ENCODE peak calls at places on chromosome 5, in six cellular contexts. H is CD8-positive, alpha-beta T cell; L is uterus; W is mammary epithelial cell; P is CD8-positive, alpha-beta memory T cell; X is tibial nerve. O is an unnamed sample.
A peak's percentile ranks its signal among the peaks of the same experiment; 100 is the strongest.

GRCh38 chr5:93594591-93595419 is 11.8 kb downstream of the NR2F1 start:
- DNase-seq in H (no peak), L (no peak), X (no peak), W (no peak), P (no peak), O (no peak)

GRCh38 chr5:170117736-170118135 is 12.0 kb downstream of the FOXI1 start:
- DNase-seq in L (no peak), H (no peak), P (no peak), X (no peak), W (no peak), O (no peak)

GRCh38 chr5:102853680-102854079 is 98.6 kb downstream of the PAM start:
- DNase-seq in H (no peak), L (no peak), P (peak; percentile 21), W (no peak), X (no peak), O (no peak)

GRCh38 chr5:88145205-88145602 is 123.4 kb downstream of the TMEM161B start:
- DNase-seq in X (no peak), L (no peak), P (no peak), W (no peak), H (no peak), O (no peak)

GRCh38 chr5:108924457-108924961 is 176.8 kb downstream of the FER start:
- DNase-seq in L (no peak), P (no peak), X (no peak), H (no peak), W (no peak), O (no peak)

GRCh38 chr5:135072357-135073247 is 38.6 kb upstream of the PITX1 start:
- DNase-seq in W (no peak), L (no peak), X (no peak), H (no peak), P (no peak), O (no peak)

GRCh38 chr5:1514027-1514818 is 9.5 kb downstream of the LPCAT1 start:
- DNase-seq in W (no peak), H (no peak), P (no peak), X (no peak), L (peak; percentile 10), O (no peak)

GRCh38 chr5:126811515-126812198 is 34.7 kb downstream of the LMNB1 start:
- DNase-seq in W (peak; percentile 14), H (no peak), P (peak; percentile 33), L (no peak), X (no peak), O (peak; percentile 30)

GRCh38 chr5:128596071-128596470 is 58.0 kb upstream of the FBN2 start:
- DNase-seq in P (no peak), H (no peak), W (no peak), L (no peak), X (no peak), O (no peak)

GRCh38 chr5:115243412-115243811 is 19.3 kb downstream of the PGGT1B start:
- DNase-seq in L (no peak), H (no peak), X (no peak), P (no peak), W (peak; percentile 73), O (no peak)

GRCh38 chr5:151221574-151221973 is 2.3 kb downstream of the CCDC69 start:
- DNase-seq in L (no peak), X (no peak), H (no peak), P (no peak), W (no peak), O (no peak)
- H3K4me3 ChIP-seq in L (peak overlapping the region; percentile 3), X (peak overlapping the region; percentile 82), H (peak overlapping the region; percentile 67), P (peak overlapping the region; percentile 92), W (no peak overlapping the region), O (peak overlapping the region; percentile 95)

GRCh38 chr5:137666901-137667300 is 69.0 kb downstream of the KLHL3 start:
- DNase-seq in P (no peak), L (no peak), X (no peak), W (no peak), H (no peak), O (no peak)

GRCh38 chr5:137668574-137669093 is 67.3 kb downstream of the KLHL3 start:
- DNase-seq in H (no peak), W (no peak), X (no peak), L (no peak), P (no peak), O (no peak)

GRCh38 chr5:137667341-137667740 is 68.5 kb downstream of the KLHL3 start:
- DNase-seq in L (no peak), X (no peak), W (peak; percentile 2), P (no peak), H (no peak), O (no peak)

GRCh38 chr5:137666109-137666850 is 69.6 kb downstream of the KLHL3 start:
- DNase-seq in H (peak; percentile 16), X (no peak), W (no peak), L (no peak), P (peak; percentile 26), O (peak; percentile 61)

GRCh38 chr5:137665678-137666077 is 70.2 kb downstream of the KLHL3 start:
- DNase-seq in H (no peak), P (no peak), X (no peak), W (no peak), L (no peak), O (no peak)
- H3K27ac ChIP-seq in H (no peak overlapping the region), P (no peak overlapping the region), X (peak overlapping the region; percentile 67), W (no peak overlapping the region), L (no peak overlapping the region), O (no peak overlapping the region)

DNA sequence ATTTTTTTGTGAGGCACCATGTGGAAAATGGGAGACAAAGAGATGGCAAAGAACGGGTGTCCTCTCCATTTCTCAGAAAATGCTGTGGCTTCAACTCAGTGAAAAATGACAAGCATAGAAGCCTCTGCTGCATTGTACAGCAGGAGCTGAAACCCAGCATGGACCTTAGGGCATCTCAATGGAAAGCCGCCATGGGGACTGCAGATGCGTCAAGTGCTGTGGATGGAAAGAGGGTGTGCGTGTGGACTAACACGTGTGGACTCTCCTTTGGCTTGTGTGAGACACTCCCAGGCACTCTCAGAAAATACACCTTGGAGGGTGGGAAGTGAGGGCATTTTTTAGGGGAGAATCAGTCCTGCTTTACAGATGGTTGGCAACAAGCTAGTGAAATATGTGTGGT is 2.2 kb upstream of the GLRX start:
- DNase-seq in X (no peak), W (no peak), L (no peak), P (no peak), H (no peak), O (no peak)
- H3K4me1 ChIP-seq in X (no peaks in the 10 kb centered on the region), W (peaks cover 15% of the 10 kb centered on the region), L (no peaks in the 10 kb centered on the region), P (peaks cover 33% of the 10 kb centered on the region), H (peaks cover 37% of the 10 kb centered on the region), O (peaks cover 24% of the 10 kb centered on the region)

GRCh38 chr5:95959051-95959963 is 2.3 kb downstream of the ELL2 start:
- DNase-seq in X (no peak), L (no peak), H (no peak), P (no peak), W (peak; percentile 32), O (no peak)
- H3K4me3 ChIP-seq in X (peak overlapping the region; percentile 74), L (no peak overlapping the region), H (no peak overlapping the region), P (no peak overlapping the region), W (peak overlapping the region; percentile 99), O (no peak overlapping the region)

GRCh38 chr5:159133041-159133741 is 33.5 kb upstream of the EBF1 start:
- DNase-seq in W (peak; percentile 38), H (no peak), L (peak; percentile 43), X (peak; percentile 42), P (peak; percentile 36), O (peak; percentile 56)
- H3K27ac ChIP-seq in W (no peak overlapping the region), H (no peak overlapping the region), L (peak overlapping the region; percentile 69), X (no peak overlapping the region), P (no peak overlapping the region), O (no peak overlapping the region)

O was measured in naive thymus-derived CD4-positive, alpha-beta T cell.